ENCODE peak calls at places on chromosomes 5 and 9, in eight cellular contexts. U is astrocyte of the cerebellum, R is mucosa of descending colon, F is fibroblast of lung, C is mammary epithelial cell, P is tibial artery, K is A549, H is neural progenitor cell. G is an unnamed sample.

GRCh38 chr9:12819436-12820185 is 44.8 kb downstream of the LURAP1L start:
- DNase-seq in R (no peak), K (peak), U (no peak), F (peak), P (no peak), C (no peak), H (peak), G (no peak)

GRCh38 chr9:137435980-137436760 is 5.0 kb downstream of the ENTPD8 start:
- DNase-seq in P (peak), H (no peak), U (peak), K (peak), R (peak), F (peak), C (peak), G (peak)

GRCh38 chr5:181234455-181235306 is 9.0 kb downstream of the RACK1 start:
- DNase-seq in U (no peak), P (peak), C (no peak), R (no peak), H (no peak), K (no peak), F (no peak), G (no peak)

GRCh38 chr5:10524376-10525123 is 39.3 kb upstream of the ANKRD33B start:
- DNase-seq in R (no peak), F (peak), C (no peak), H (no peak), K (peak), U (peak), P (peak), G (no peak)

GRCh38 chr5:149166128-149166527 is 24.8 kb downstream of the ABLIM3 start:
- DNase-seq in R (no peak), H (no peak), U (no peak), F (peak), P (no peak), K (no peak), C (peak), G (no peak)

GRCh38 chr9:97766092-97766491 is 69.0 kb upstream of the XPA start:
- DNase-seq in P (no peak), C (peak), H (no peak), F (peak), K (no peak), U (no peak), R (no peak), G (no peak)

GRCh38 chr9:122254761-122255160 is 9.9 kb downstream of the RBM18 start:
- DNase-seq in F (no peak), R (no peak), P (no peak), H (no peak), K (no peak), C (no peak), U (no peak), G (no peak)

GRCh38 chr5:33370135-33370472 is 70.7 kb upstream of the TARS1 start:
- DNase-seq in H (no peak), P (peak), U (peak), C (peak), K (no peak), F (peak), R (no peak), G (no peak)

GRCh38 chr9:7161469-7161868 is 403.7 kb downstream of the KDM4C start:
- DNase-seq in H (no peak), P (no peak), K (no peak), U (no peak), R (no peak), C (no peak), F (no peak), G (no peak)

GRCh38 chr5:135615171-135615570 is 36.4 kb upstream of the CXCL14 start:
- DNase-seq in F (no peak), R (no peak), H (no peak), K (no peak), U (no peak), P (no peak), C (no peak), G (no peak)

GRCh38 chr9:135980926-135981630 is 19.9 kb upstream of the UBAC1 start:
- DNase-seq in K (no peak), F (no peak), U (no peak), P (no peak), C (no peak), H (no peak), R (no peak), G (no peak)

GRCh38 chr5:128764910-128765309 is 200.4 kb upstream of the SLC27A6 start:
- DNase-seq in R (no peak), C (no peak), U (no peak), H (no peak), F (no peak), P (no peak), K (no peak), G (no peak)

GRCh38 chr9:106929471-106930198 is 66.7 kb downstream of the ZNF462 start:
- DNase-seq in C (no peak), R (no peak), F (peak), K (no peak), U (no peak), P (no peak), H (no peak), G (no peak)

GRCh38 chr5:10513501-10514442 is 50.1 kb upstream of the ANKRD33B start:
- DNase-seq in F (peak), U (peak), R (no peak), K (peak), C (no peak), H (peak), P (no peak), G (no peak)

GRCh38 chr5:135826221-135826525 is 8.3 kb upstream of the SLC25A48 start:
- DNase-seq in P (no peak), R (no peak), F (no peak), H (no peak), U (no peak), K (no peak), C (no peak), G (no peak)

GRCh38 chr9:33162721-33163311 is 4.3 kb downstream of the B4GALT1 start:
- DNase-seq in R (no peak), K (peak), P (peak), C (peak), U (no peak), F (peak), H (no peak), G (no peak)

GRCh38 chr9:107049825-107050184 is 186.8 kb downstream of the ZNF462 start:
- DNase-seq in R (no peak), U (no peak), C (no peak), K (no peak), F (no peak), P (no peak), H (no peak), G (no peak)

GRCh38 chr9:37667706-37668672 is 17.2 kb downstream of the FRMPD1 start:
- DNase-seq in H (peak), R (no peak), K (no peak), U (no peak), C (no peak), P (no peak), F (no peak), G (no peak)

GRCh38 chr9:92482336-92482735 is at the start of gene ASPN:
- DNase-seq in P (no peak), K (no peak), U (no peak), C (no peak), F (peak), H (no peak), R (no peak), G (no peak)

GRCh38 chr9:137319434-137319975 is 17.4 kb upstream of the NRARP start:
- DNase-seq in F (no peak), H (no peak), P (peak), K (peak), U (no peak), R (no peak), C (no peak), G (no peak)

GRCh38 chr9:86854898-86855523 is 92.3 kb downstream of the GAS1 start:
- DNase-seq in F (peak), H (peak), U (peak), R (no peak), K (peak), C (peak), P (no peak), G (peak)

GRCh38 chr5:36875789-36876388 is 680 bp upstream of the NIPBL start:
- DNase-seq in R (peak), P (peak), U (peak), K (peak), C (peak), H (peak), F (peak), G (peak)

GRCh38 chr5:109016300-109016699 is 268.6 kb downstream of the FER start:
- DNase-seq in F (peak), C (no peak), R (no peak), K (no peak), U (no peak), H (no peak), P (no peak), G (no peak)

GRCh38 chr5:115372121-115372520 is 75.7 kb upstream of the CCDC112 start:
- DNase-seq in P (no peak), U (no peak), C (peak), R (no peak), F (peak), H (no peak), K (no peak), G (no peak)

GRCh38 chr9:129071526-129072131 is 9.3 kb upstream of the DOLPP1 start:
- DNase-seq in R (no peak), H (peak), P (no peak), K (no peak), U (no peak), C (no peak), F (no peak), G (no peak)

GRCh38 chr9:72278959-72279358 is 86.0 kb downstream of the ZFAND5 start:
- DNase-seq in P (no peak), K (no peak), F (no peak), U (no peak), H (no peak), R (no peak), C (no peak), G (no peak)
- TF ChIP-seq CTCF in P (no peak), K (no peak), F (no peak), U (no peak), H (no peak), R (no peak), C (no peak), G (no peak)

GRCh38 chr5:178486305-178486704 is 103.9 kb downstream of the COL23A1 start:
- DNase-seq in U (no peak), K (no peak), R (no peak), H (no peak), P (peak), C (no peak), F (no peak), G (no peak)
- TF ChIP-seq CTCF in U (no peak), K (no peak), R (no peak), H (no peak), P (no peak), C (no peak), F (no peak), G (no peak)

GRCh38 chr5:157311595-157311994 is 45.7 kb downstream of the CYFIP2 start:
- DNase-seq in H (no peak), C (no peak), U (no peak), K (no peak), F (no peak), R (no peak), P (no peak), G (no peak)

GRCh38 chr5:157306092-157306491 is 40.2 kb downstream of the CYFIP2 start:
- DNase-seq in K (no peak), R (no peak), U (no peak), C (no peak), P (no peak), H (no peak), F (no peak), G (no peak)

GRCh38 chr5:157306690-157307089 is 40.8 kb downstream of the CYFIP2 start:
- DNase-seq in F (no peak), K (no peak), H (no peak), R (no peak), C (no peak), U (no peak), P (no peak), G (no peak)

GRCh38 chr5:157309796-157310195 is 43.9 kb downstream of the CYFIP2 start:
- DNase-seq in C (no peak), K (no peak), F (no peak), U (no peak), H (peak), P (no peak), R (no peak), G (no peak)

DNA sequence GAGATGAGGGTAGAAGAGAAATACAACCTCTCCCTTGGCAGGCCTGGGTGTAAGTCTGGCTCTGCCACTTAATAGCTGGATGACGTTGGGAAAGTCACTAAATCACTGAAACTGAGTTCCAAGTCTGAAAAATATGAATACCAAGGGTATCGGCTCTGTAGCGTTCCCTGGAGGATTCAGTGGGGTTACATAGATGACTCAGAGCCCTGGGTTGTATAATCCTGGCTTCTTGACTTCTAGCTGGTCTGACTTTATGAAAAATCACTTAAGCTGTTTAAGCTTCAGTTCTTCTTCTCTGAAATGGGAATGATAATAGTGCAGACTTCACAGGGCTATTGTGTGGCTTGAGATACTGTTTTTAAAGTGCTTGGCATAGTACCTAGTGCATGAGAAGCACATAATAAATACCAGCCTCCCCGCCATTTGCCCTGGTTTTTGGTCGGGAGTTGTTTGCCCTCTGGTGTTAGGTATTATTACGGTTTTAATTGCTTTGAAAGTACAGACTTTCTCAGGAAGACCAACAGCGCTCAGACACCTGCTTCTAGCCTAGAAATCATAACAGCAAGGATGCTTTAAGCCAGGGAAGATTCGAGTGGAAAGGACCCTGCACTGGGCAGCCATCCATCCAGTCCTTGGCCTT is 43.0 kb downstream of the CYFIP2 start:
- DNase-seq in H (no peak), U (no peak), K (no peak), F (peak), P (no peak), R (no peak), C (no peak), G (no peak)
- TF ChIP-seq CTCF in H (no peak), U (peak), K (no peak), F (no peak), P (peak), R (no peak), C (peak), G (no peak)

GRCh38 chr9:9913276-9913832 is 699.4 kb downstream of the PTPRD start:
- DNase-seq in H (no peak), P (no peak), K (no peak), C (no peak), F (no peak), R (no peak), U (no peak), G (no peak)
- TF ChIP-seq CTCF in H (no peak), P (no peak), K (no peak), C (no peak), F (no peak), R (no peak), U (no peak), G (no peak)